ENCODE peak calls at places on chromosomes 1 and 21, in six cellular contexts. L is pancreas, C is fibroblast of lung, Z is ovary, M is colonic mucosa, D is AG04450. U is an unnamed sample.

GRCh38 chr1:226001852-226002666 is 2.9 kb upstream of the SDE2 start:
- DNase-seq in L (peak), C (peak), Z (peak), M (peak), D (no peak), U (peak)

GRCh38 chr1:175649416-175649815 is 94.0 kb downstream of the TNR start:
- DNase-seq in L (no peak), C (no peak), Z (no peak), M (no peak), D (no peak), U (no peak)

GRCh38 chr1:29305943-29306342 is 69.6 kb downstream of the PTPRU start:
- DNase-seq in L (no peak), C (no peak), Z (no peak), M (no peak), D (no peak), U (no peak)

GRCh38 chr1:34436836-34437235 is 260.1 kb downstream of the C1orf94 start:
- DNase-seq in L (no peak), C (no peak), Z (no peak), M (no peak), D (no peak), U (no peak)

GRCh38 chr1:157195521-157196244 is 57.5 kb upstream of the ETV3 start:
- DNase-seq in L (no peak), C (no peak), Z (no peak), M (no peak), D (no peak), U (no peak)

GRCh38 chr21:34335316-34335715 is 28.5 kb upstream of the KCNE2 start:
- DNase-seq in L (no peak), C (peak), Z (no peak), M (no peak), D (no peak), U (peak)

GRCh38 chr1:84148758-84149157 is 4.7 kb downstream of the PRKACB start:
- DNase-seq in L (no peak), C (no peak), Z (no peak), M (no peak), D (no peak), U (no peak)

GRCh38 chr1:97680894-97681293 is 239.9 kb downstream of the DPYD start:
- DNase-seq in L (no peak), C (peak), Z (no peak), M (no peak), D (no peak), U (no peak)

GRCh38 chr1:24955161-24955560 is 25.1 kb upstream of the RUNX3 start:
- DNase-seq in L (no peak), C (peak), Z (no peak), M (no peak), D (peak), U (peak)
- H3K4me3 ChIP-seq in L (no peak), C (no peak), Z (no peak), M (no peak), D (no peak), U (no peak)

GRCh38 chr1:193392686-193393085 is 206.3 kb upstream of the B3GALT2 start:
- DNase-seq in L (no peak), C (no peak), Z (no peak), M (no peak), D (no peak), U (no peak)
- TF ChIP-seq CTCF in L (no peak), C (no peak), Z (no peak), M (no peak), D (no peak), U (no peak)

GRCh38 chr21:41361786-41362604 is at the start of gene MX2:
- DNase-seq in L (peak), C (peak), Z (no peak), M (peak), D (peak), U (peak)
- H3K4me3 ChIP-seq in L (peak), C (peak), Z (peak), M (peak), D (no peak), U (peak)

GRCh38 chr1:37391181-37391949 is 83.0 kb upstream of the ZC3H12A start:
- DNase-seq in L (no peak), C (no peak), Z (no peak), M (no peak), D (no peak), U (no peak)
- TF ChIP-seq CTCF in L (no peak), C (no peak), Z (no peak), M (no peak), D (peak), U (peak)

U was measured in fibroblast of mammary gland.